ENCODE peak calls at places on chromosomes 5 and 9, in seven cellular contexts. One of them, this sample, is unnamed.

GRCh38 chr5:181058786-181059296 is 18.8 kb downstream of the BTNL9 start:
- DNase-seq in PC-9: no peak
- DNase-seq in CD8-positive, alpha-beta T cell: no peak
- DNase-seq in A673: no peak
- DNase-seq in foreskin fibroblast: no peak
- DNase-seq in body of pancreas: no peak
- DNase-seq in OCI-LY7: no peak
- DNase-seq in this sample: no peak

GRCh38 chr5:39362646-39363045 is 1.6 kb downstream of the C9 start:
- DNase-seq in OCI-LY7: no peak
- DNase-seq in CD8-positive, alpha-beta T cell: no peak
- DNase-seq in PC-9: peak; percentile 21
- DNase-seq in foreskin fibroblast: no peak
- DNase-seq in body of pancreas: no peak
- DNase-seq in A673: no peak
- DNase-seq in this sample: no peak

GRCh38 chr5:17455937-17456336 is 42.1 kb upstream of the TAF11L2 start:
- DNase-seq in PC-9: no peak
- DNase-seq in CD8-positive, alpha-beta T cell: no peak
- DNase-seq in OCI-LY7: no peak
- DNase-seq in foreskin fibroblast: no peak
- DNase-seq in A673: no peak
- DNase-seq in body of pancreas: no peak
- DNase-seq in this sample: no peak

GRCh38 chr9:127426756-127427155 is 2.6 kb downstream of the ZNF79 start:
- DNase-seq in CD8-positive, alpha-beta T cell: no peak
- DNase-seq in PC-9: no peak
- DNase-seq in body of pancreas: no peak
- DNase-seq in foreskin fibroblast: no peak
- DNase-seq in A673: no peak
- DNase-seq in OCI-LY7: no peak
- DNase-seq in this sample: no peak

GRCh38 chr5:173201636-173202265 is 33.3 kb downstream of the NKX2-5 start:
- DNase-seq in OCI-LY7: no peak
- DNase-seq in PC-9: peak; percentile 85
- DNase-seq in A673: peak; percentile 10
- DNase-seq in CD8-positive, alpha-beta T cell: no peak
- DNase-seq in foreskin fibroblast: peak; percentile 86
- DNase-seq in body of pancreas: no peak
- DNase-seq in this sample: peak; percentile 21

GRCh38 chr5:124867064-124867707 is 120.7 kb upstream of the ZNF608 start:
- DNase-seq in A673: no peak
- DNase-seq in body of pancreas: no peak
- DNase-seq in PC-9: no peak
- DNase-seq in OCI-LY7: no peak
- DNase-seq in CD8-positive, alpha-beta T cell: no peak
- DNase-seq in foreskin fibroblast: peak; percentile 88
- DNase-seq in this sample: peak; percentile 83

GRCh38 chr9:77667151-77667550 is 19.0 kb upstream of the GNA14 start:
- DNase-seq in OCI-LY7: no peak
- DNase-seq in CD8-positive, alpha-beta T cell: no peak
- DNase-seq in PC-9: no peak
- DNase-seq in foreskin fibroblast: no peak
- DNase-seq in body of pancreas: no peak
- DNase-seq in A673: no peak
- DNase-seq in this sample: no peak

GRCh38 chr5:41445937-41446563 is 64.4 kb downstream of the PLCXD3 start:
- DNase-seq in CD8-positive, alpha-beta T cell: no peak
- DNase-seq in foreskin fibroblast: peak; percentile 67
- DNase-seq in PC-9: no peak
- DNase-seq in A673: no peak
- DNase-seq in body of pancreas: peak; percentile 2
- DNase-seq in OCI-LY7: no peak
- DNase-seq in this sample: no peak

GRCh38 chr5:127486471-127486870 is 31.0 kb upstream of the PRRC1 start:
- DNase-seq in A673: no peak
- DNase-seq in CD8-positive, alpha-beta T cell: no peak
- DNase-seq in PC-9: no peak
- DNase-seq in body of pancreas: no peak
- DNase-seq in foreskin fibroblast: no peak
- DNase-seq in OCI-LY7: no peak
- DNase-seq in this sample: no peak

GRCh38 chr9:109887079-109887478 is 107.1 kb downstream of the PALM2AKAP2 start:
- DNase-seq in OCI-LY7: no peak
- DNase-seq in PC-9: no peak
- DNase-seq in CD8-positive, alpha-beta T cell: no peak
- DNase-seq in foreskin fibroblast: peak; percentile 86
- DNase-seq in A673: no peak
- DNase-seq in body of pancreas: no peak
- DNase-seq in this sample: no peak

GRCh38 chr9:121876658-121877271 is 216.3 kb downstream of the TTLL11 start:
- DNase-seq in CD8-positive, alpha-beta T cell: no peak
- DNase-seq in A673: no peak
- DNase-seq in PC-9: no peak
- DNase-seq in body of pancreas: no peak
- DNase-seq in foreskin fibroblast: peak; percentile 87
- DNase-seq in OCI-LY7: no peak
- DNase-seq in this sample: no peak

GRCh38 chr9:69147041-69147834 is 26.8 kb upstream of the TJP2 start:
- DNase-seq in CD8-positive, alpha-beta T cell: no peak
- DNase-seq in OCI-LY7: no peak
- DNase-seq in A673: no peak
- DNase-seq in PC-9: no peak
- DNase-seq in body of pancreas: no peak
- DNase-seq in foreskin fibroblast: no peak
- DNase-seq in this sample: no peak

GRCh38 chr5:107997338-107997979 is 326.7 kb upstream of the EFNA5 start:
- DNase-seq in body of pancreas: no peak
- DNase-seq in A673: no peak
- DNase-seq in OCI-LY7: no peak
- DNase-seq in PC-9: no peak
- DNase-seq in foreskin fibroblast: no peak
- DNase-seq in CD8-positive, alpha-beta T cell: no peak
- DNase-seq in this sample: no peak

GRCh38 chr9:105425817-105426433 is 21.9 kb upstream of the FSD1L start:
- DNase-seq in A673: peak; percentile 39
- DNase-seq in foreskin fibroblast: peak; percentile 61
- DNase-seq in body of pancreas: no peak
- DNase-seq in CD8-positive, alpha-beta T cell: no peak
- DNase-seq in OCI-LY7: peak; percentile 33
- DNase-seq in PC-9: no peak
- DNase-seq in this sample: no peak

GRCh38 chr9:30197954-30198353 is 2186.5 kb upstream of the ACO1 start:
- DNase-seq in body of pancreas: peak; percentile 10
- DNase-seq in OCI-LY7: peak; percentile 45
- DNase-seq in CD8-positive, alpha-beta T cell: no peak
- DNase-seq in A673: peak; percentile 11
- DNase-seq in PC-9: peak; percentile 43
- DNase-seq in foreskin fibroblast: no peak
- DNase-seq in this sample: no peak

GRCh38 chr9:112046181-112046580 is 128.9 kb downstream of the SUSD1 start:
- DNase-seq in CD8-positive, alpha-beta T cell: no peak
- DNase-seq in foreskin fibroblast: peak; percentile 73
- DNase-seq in OCI-LY7: no peak
- DNase-seq in PC-9: peak; percentile 70
- DNase-seq in A673: no peak
- DNase-seq in body of pancreas: no peak
- DNase-seq in this sample: no peak

GRCh38 chr9:131545003-131545785 is at the start of gene PRRT1B:
- DNase-seq in OCI-LY7: no peak
- DNase-seq in CD8-positive, alpha-beta T cell: no peak
- DNase-seq in PC-9: peak; percentile 71
- DNase-seq in foreskin fibroblast: no peak
- DNase-seq in A673: no peak
- DNase-seq in body of pancreas: peak; percentile 96
- DNase-seq in this sample: no peak

GRCh38 chr9:92610470-92611420 is 59.2 kb downstream of the IPPK start:
- DNase-seq in OCI-LY7: no peak
- DNase-seq in A673: no peak
- DNase-seq in body of pancreas: peak; percentile 28
- DNase-seq in foreskin fibroblast: peak; percentile 89
- DNase-seq in PC-9: no peak
- DNase-seq in CD8-positive, alpha-beta T cell: no peak
- DNase-seq in this sample: no peak

DNA sequence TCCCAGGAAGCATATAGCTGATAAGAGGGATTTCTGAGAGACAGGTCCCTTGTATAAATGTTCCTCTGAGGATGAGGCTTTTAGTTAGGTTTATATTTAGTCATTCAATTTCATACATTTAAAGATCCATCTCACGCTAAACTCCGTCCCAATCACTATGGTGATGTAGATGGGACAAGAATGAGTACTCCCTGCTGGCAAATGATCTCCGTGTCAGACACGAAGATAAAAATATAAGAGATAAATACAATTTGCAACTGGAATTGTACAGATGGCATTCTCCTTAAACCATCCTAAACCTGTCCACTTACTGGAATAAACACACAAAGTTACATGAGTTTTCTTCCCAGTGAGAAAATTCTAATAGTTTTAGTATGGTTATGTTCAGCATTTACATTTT is 233.0 kb downstream of the PRR16 start:
- DNase-seq in PC-9: no peak
- DNase-seq in foreskin fibroblast: no peak
- DNase-seq in A673: no peak
- DNase-seq in body of pancreas: no peak
- DNase-seq in CD8-positive, alpha-beta T cell: no peak
- DNase-seq in OCI-LY7: no peak
- DNase-seq in this sample: no peak
- H3K4me3 ChIP-seq in PC-9: no peak overlapping the region
- H3K4me3 ChIP-seq in foreskin fibroblast: no peak overlapping the region
- H3K4me3 ChIP-seq in A673: no peak overlapping the region
- H3K4me3 ChIP-seq in body of pancreas: no peak overlapping the region
- H3K4me3 ChIP-seq in CD8-positive, alpha-beta T cell: no peak overlapping the region
- H3K4me3 ChIP-seq in OCI-LY7: no peak overlapping the region
- H3K4me3 ChIP-seq in this sample: no peak overlapping the region

DNA sequence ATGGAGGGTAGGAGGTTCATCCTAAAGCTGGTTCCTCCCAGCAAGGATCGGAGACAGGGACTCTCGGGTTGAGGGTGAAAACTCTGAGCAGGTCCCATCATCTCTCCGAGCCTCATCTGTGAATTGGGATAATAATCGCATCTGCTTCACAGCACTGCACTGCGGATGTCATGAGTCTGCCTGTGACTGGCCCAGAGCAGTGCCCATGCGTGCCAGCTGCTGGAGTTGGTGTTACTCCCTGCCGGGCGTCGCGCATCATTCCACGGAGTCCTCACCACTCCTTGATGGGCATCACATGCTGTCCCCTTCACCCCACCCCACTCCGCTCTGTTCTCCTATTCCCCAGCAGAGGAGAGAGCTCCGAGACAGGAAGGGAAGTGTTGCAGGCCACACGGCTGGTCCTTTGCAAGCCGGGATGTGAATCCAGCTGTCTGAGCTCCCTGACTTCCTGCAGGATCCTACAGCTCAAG is 35.1 kb upstream of the ORM1 start:
- DNase-seq in body of pancreas: no peak
- DNase-seq in A673: no peak
- DNase-seq in OCI-LY7: no peak
- DNase-seq in foreskin fibroblast: no peak
- DNase-seq in CD8-positive, alpha-beta T cell: no peak
- DNase-seq in PC-9: no peak
- DNase-seq in this sample: no peak
- TF ChIP-seq CTCF in body of pancreas: no peak
- TF ChIP-seq CTCF in A673: no peak
- TF ChIP-seq CTCF in OCI-LY7: no peak
- TF ChIP-seq CTCF in foreskin fibroblast: no peak
- TF ChIP-seq CTCF in CD8-positive, alpha-beta T cell: no peak
- TF ChIP-seq CTCF in PC-9: no peak
- TF ChIP-seq CTCF in this sample: no peak

GRCh38 chr5:141360685-141361084 is 891 bp downstream of the PCDHGB2 start:
- DNase-seq in foreskin fibroblast: no peak
- DNase-seq in OCI-LY7: no peak
- DNase-seq in PC-9: no peak
- DNase-seq in body of pancreas: no peak
- DNase-seq in A673: no peak
- DNase-seq in CD8-positive, alpha-beta T cell: no peak
- DNase-seq in this sample: no peak
- H3K4me3 ChIP-seq in foreskin fibroblast: no peak overlapping the region
- H3K4me3 ChIP-seq in OCI-LY7: peak overlapping the region; percentile 65
- H3K4me3 ChIP-seq in PC-9: no peak overlapping the region
- H3K4me3 ChIP-seq in body of pancreas: no peak overlapping the region
- H3K4me3 ChIP-seq in A673: no peak overlapping the region
- H3K4me3 ChIP-seq in CD8-positive, alpha-beta T cell: no peak overlapping the region
- H3K4me3 ChIP-seq in this sample: peak overlapping the region; percentile 53

GRCh38 chr5:122493091-122493775 is 181.2 kb downstream of the SNCAIP start:
- DNase-seq in OCI-LY7: no peak
- DNase-seq in body of pancreas: peak; percentile 84
- DNase-seq in foreskin fibroblast: no peak
- DNase-seq in A673: peak; percentile 10
- DNase-seq in PC-9: no peak
- DNase-seq in CD8-positive, alpha-beta T cell: no peak
- DNase-seq in this sample: no peak

GRCh38 chr5:122493776-122494518 is 181.9 kb downstream of the SNCAIP start:
- DNase-seq in CD8-positive, alpha-beta T cell: no peak
- DNase-seq in OCI-LY7: no peak
- DNase-seq in foreskin fibroblast: no peak
- DNase-seq in PC-9: no peak
- DNase-seq in body of pancreas: peak; percentile 12
- DNase-seq in A673: no peak
- DNase-seq in this sample: no peak

GRCh38 chr5:122490718-122491117 is 178.7 kb downstream of the SNCAIP start:
- DNase-seq in CD8-positive, alpha-beta T cell: no peak
- DNase-seq in OCI-LY7: no peak
- DNase-seq in foreskin fibroblast: no peak
- DNase-seq in PC-9: no peak
- DNase-seq in body of pancreas: no peak
- DNase-seq in A673: no peak
- DNase-seq in this sample: no peak

GRCh38 chr5:122498163-122498562 is 186.1 kb downstream of the SNCAIP start:
- DNase-seq in foreskin fibroblast: peak; percentile 40
- DNase-seq in CD8-positive, alpha-beta T cell: no peak
- DNase-seq in body of pancreas: no peak
- DNase-seq in PC-9: no peak
- DNase-seq in OCI-LY7: no peak
- DNase-seq in A673: peak; percentile 4
- DNase-seq in this sample: no peak

DNA sequence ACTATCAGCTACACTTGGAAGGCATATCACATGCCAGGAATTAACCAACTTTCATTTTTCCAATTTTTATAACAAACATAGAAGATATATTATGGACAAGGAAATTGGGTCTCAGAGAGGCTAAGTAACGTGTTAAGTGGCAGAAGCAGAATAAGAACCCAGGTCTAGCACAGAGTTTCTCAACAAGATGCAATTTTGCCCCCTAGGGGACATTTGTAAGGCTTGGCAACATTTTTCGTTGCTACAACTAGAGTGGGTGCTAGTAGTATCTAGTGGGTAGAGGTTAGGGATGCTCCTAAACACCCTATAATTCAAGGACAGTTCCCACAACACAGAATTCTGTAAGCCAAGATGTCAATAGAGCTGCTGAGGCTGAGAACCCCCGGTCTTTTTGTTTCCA is 180.6 kb downstream of the SNCAIP start:
- DNase-seq in body of pancreas: no peak
- DNase-seq in PC-9: no peak
- DNase-seq in A673: peak; percentile 30
- DNase-seq in CD8-positive, alpha-beta T cell: no peak
- DNase-seq in foreskin fibroblast: peak; percentile 21
- DNase-seq in OCI-LY7: peak; percentile 6
- DNase-seq in this sample: no peak
- TF ChIP-seq CTCF in body of pancreas: no peak
- TF ChIP-seq CTCF in PC-9: no peak
- TF ChIP-seq CTCF in A673: peak; percentile 42
- TF ChIP-seq CTCF in CD8-positive, alpha-beta T cell: no peak
- TF ChIP-seq CTCF in foreskin fibroblast: peak; percentile 27
- TF ChIP-seq CTCF in OCI-LY7: peak; percentile 34
- TF ChIP-seq CTCF in this sample: no peak

This sample was measured in AG04449.